ENCODE peak calls at places on chromosomes 5 and 9, in nine cellular contexts. Y is BJ, C is fibroblast of lung, F is A549, L is epithelial cell of esophagus, S is HL-60, I is neural progenitor cell, D is left ventricle myocardium inferior, W is transverse colon. J is an unnamed sample.

GRCh38 chr5:61332369-61332745 is 299 bp downstream of the ZSWIM6 start:
- DNase-seq in Y (no peak), C (no peak), F (no peak), L (no peak), S (no peak), I (peak; percentile 79), D (peak; percentile 37), W (peak; percentile 39), J (no peak)

GRCh38 chr5:154276932-154277331 is 86.4 kb downstream of the GALNT10 start:
- DNase-seq in Y (peak; percentile 95), C (peak; percentile 98), F (peak; percentile 23), L (no peak), S (no peak), I (no peak), D (peak; percentile 65), W (peak; percentile 30), J (peak; percentile 86)

GRCh38 chr5:122715095-122715494 is 59.8 kb upstream of the SNX2 start:
- DNase-seq in Y (no peak), C (peak; percentile 15), F (peak; percentile 7), L (peak; percentile 59), S (no peak), I (no peak), D (no peak), W (no peak), J (no peak)

GRCh38 chr9:125262217-125262991 is 778 bp downstream of the GAPVD1 start:
- DNase-seq in Y (no peak), C (no peak), F (no peak), L (no peak), S (no peak), I (no peak), D (no peak), W (no peak), J (no peak)

GRCh38 chr9:10095208-10095607 is 517.6 kb downstream of the PTPRD start:
- DNase-seq in Y (no peak), C (no peak), F (no peak), L (no peak), S (no peak), I (no peak), D (no peak), W (no peak), J (no peak)

GRCh38 chr5:72817639-72818266 is 1.3 kb downstream of the TNPO1 start:
- DNase-seq in Y (no peak), C (peak; percentile 2), F (no peak), L (peak; percentile 10), S (no peak), I (no peak), D (no peak), W (no peak), J (no peak)

GRCh38 chr9:111187376-111187775 is 142.6 kb downstream of the OR2K2 start:
- DNase-seq in Y (peak; percentile 52), C (peak; percentile 56), F (no peak), L (no peak), S (no peak), I (no peak), D (no peak), W (no peak), J (no peak)

GRCh38 chr9:13100914-13101572 is 178.4 kb downstream of the MPDZ start:
- DNase-seq in Y (no peak), C (no peak), F (no peak), L (no peak), S (no peak), I (no peak), D (no peak), W (no peak), J (no peak)

GRCh38 chr9:86470326-86470725 is 116.1 kb upstream of the TUT7 start:
- DNase-seq in Y (no peak), C (peak; percentile 60), F (no peak), L (no peak), S (no peak), I (no peak), D (no peak), W (no peak), J (peak; percentile 50)

GRCh38 chr9:128972956-128973355 is 25.5 kb downstream of the NUP188 start:
- DNase-seq in Y (no peak), C (peak; percentile 77), F (peak; percentile 23), L (peak; percentile 78), S (no peak), I (no peak), D (no peak), W (no peak), J (no peak)

GRCh38 chr5:56440871-56441740 is 208.0 kb upstream of the ANKRD55 start:
- DNase-seq in Y (peak; percentile 84), C (peak; percentile 48), F (peak; percentile 89), L (peak; percentile 92), S (peak; percentile 1), I (no peak), D (no peak), W (peak; percentile 45), J (no peak)

GRCh38 chr5:95238560-95239325 is 46.2 kb downstream of the MCTP1 start:
- DNase-seq in Y (no peak), C (peak; percentile 74), F (peak; percentile 6), L (peak; percentile 11), S (no peak), I (no peak), D (no peak), W (no peak), J (no peak)

GRCh38 chr5:169095410-169095772 is 205.5 kb downstream of the SLIT3 start:
- DNase-seq in Y (no peak), C (no peak), F (peak; percentile 14), L (no peak), S (no peak), I (no peak), D (no peak), W (no peak), J (no peak)

GRCh38 chr5:174951151-174951780 is 226.9 kb downstream of the MSX2 start:
- DNase-seq in Y (peak; percentile 6), C (peak; percentile 71), F (peak; percentile 81), L (peak; percentile 62), S (peak; percentile 57), I (peak; percentile 89), D (no peak), W (peak; percentile 40), J (peak; percentile 78)

GRCh38 chr9:12680757-12681156 is 12.4 kb upstream of the TYRP1 start:
- DNase-seq in Y (no peak), C (no peak), F (no peak), L (no peak), S (no peak), I (no peak), D (no peak), W (no peak), J (no peak)

DNA sequence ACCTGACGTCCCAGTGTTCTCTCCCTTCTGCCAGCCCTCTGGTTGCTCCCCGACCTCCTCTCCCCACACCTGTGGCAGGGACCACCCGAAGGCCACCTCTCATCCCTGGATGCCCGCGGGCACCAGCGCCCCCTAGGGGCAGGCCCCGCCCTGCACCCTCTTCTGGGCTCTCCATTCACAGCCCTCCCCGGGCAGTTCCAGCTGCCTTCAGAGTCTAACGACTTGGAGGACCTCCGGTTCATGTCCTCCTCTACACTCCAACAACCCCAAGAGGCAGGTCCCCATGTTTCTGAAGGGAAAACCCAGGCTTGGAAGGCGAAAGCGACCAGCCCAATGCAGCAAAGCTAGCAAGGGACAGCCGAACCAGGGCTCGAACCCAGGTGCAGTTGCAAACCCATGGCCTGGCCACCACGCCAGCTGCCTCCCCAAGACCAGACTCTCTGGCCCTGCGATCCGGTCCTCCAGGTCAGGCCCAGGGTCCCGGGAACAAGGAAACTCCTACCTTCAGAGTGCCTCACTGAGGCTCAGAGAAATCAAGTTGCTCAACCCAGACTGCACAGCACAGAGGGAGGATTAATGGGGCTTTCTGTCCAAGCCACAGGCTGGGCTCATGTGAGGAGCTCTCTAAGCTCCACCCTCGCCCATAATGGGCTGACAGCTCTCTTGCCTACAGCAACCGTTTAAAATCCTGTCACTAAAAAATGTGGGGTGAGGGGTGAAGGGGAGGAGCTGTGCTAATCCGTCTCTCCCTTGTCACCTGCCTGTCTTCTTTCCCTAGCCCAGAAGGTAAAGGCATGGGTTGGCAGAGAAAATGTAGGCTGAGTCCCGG is 89.0 kb downstream of the LMX1B start:
- DNase-seq in Y (no peak), C (no peak), F (no peak), L (no peak), S (no peak), I (peak; percentile 81), D (no peak), W (no peak), J (no peak)
- TF ChIP-seq CTCF in Y (peak; percentile 75), C (peak; percentile 32), F (peak; percentile 59), L (peak; percentile 58), S (peak; percentile 51), I (peak; percentile 86), D (peak; percentile 66), W (peak; percentile 37), J (peak; percentile 78)

GRCh38 chr5:141850786-141851185 is 27.4 kb downstream of the PCDH1 start:
- DNase-seq in Y (no peak), C (no peak), F (no peak), L (no peak), S (no peak), I (peak; percentile 36), D (no peak), W (no peak), J (no peak)
- H3K4me3 ChIP-seq in Y (peak overlapping the region; percentile 63), C (peak overlapping the region; percentile 23), F (peak overlapping the region; percentile 96), L (no peak overlapping the region), S (no peak overlapping the region), I (peak overlapping the region; percentile 61), D (peak overlapping the region; percentile 85), W (peak overlapping the region; percentile 56), J (peak overlapping the region; percentile 90)

DNA sequence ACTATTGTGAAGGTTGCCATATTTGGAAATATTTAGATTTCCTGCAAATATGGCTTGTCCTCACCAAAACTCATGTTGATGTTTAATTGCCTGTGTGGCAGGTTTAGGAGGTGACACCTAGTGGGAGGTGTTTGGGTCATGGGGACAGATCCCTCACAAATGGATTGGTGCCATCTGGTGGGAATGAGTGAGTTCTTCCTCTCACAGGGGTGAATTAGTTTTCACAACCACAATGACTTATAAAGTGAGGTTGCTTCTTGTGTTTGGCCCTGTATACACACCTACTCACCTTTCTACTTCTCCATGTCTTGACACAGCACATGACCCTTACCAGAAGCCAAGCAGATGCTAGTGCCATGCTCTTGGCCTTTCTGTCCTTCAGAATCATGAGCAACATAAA is 41.1 kb downstream of the ISOC1 start:
- DNase-seq in Y (no peak), C (no peak), F (peak; percentile 29), L (peak; percentile 36), S (no peak), I (peak; percentile 33), D (no peak), W (no peak), J (no peak)
- TF ChIP-seq CTCF in Y (no peak), C (no peak), F (no peak), L (peak; percentile 26), S (no peak), I (peak; percentile 42), D (peak; percentile 16), W (no peak), J (no peak)

DNA sequence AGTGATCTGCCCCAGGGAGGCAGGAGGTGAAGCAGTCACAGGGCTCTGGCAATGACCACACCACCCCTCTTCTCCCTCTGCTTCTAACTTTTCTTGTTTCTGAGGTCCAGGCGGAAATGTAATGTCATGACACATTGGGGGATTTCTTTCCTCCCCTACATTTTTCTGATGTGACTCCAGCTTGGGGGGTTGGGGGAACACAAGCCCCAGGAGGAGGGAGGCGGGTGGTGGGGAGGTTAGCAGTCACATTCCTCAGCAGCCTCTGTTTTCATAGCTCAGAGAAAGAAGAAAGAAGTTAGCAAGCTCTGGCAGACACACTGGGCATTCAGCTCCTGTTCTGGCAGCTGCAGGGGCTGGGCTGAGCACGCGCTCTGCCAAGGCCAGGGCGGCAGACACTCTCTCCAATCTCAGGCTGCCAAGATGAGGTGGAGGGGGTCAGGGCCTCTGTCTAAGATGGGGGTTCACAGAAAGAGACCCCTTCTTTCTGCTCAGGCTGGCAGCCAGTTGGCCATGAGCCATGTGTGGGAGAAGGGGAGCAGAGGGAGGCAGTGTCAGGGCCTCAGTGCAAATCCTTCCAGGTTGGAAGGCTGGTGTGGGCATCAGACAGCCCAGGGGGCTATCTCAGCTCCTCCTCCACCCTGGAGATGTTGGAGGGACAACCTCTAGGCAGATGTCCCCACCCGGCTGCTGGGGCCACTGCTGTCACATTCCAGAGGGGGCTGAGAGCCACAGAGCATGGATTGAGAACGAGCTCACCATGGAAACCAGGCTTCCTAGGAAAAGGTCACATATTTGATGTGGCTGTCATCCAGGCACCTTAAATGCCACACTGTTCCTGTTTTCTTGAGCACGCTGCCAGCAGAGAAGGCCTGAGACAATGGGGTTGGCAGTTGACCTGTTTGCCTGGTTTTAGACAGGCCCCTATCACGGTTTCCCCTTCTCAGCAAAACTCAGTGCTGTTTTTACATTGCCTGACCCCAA is 20.1 kb upstream of the PFDN1 start:
- DNase-seq in Y (peak; percentile 77), C (peak; percentile 98), F (peak; percentile 47), L (peak; percentile 82), S (no peak), I (peak; percentile 33), D (peak; percentile 34), W (no peak), J (peak; percentile 69)
- H3K4me3 ChIP-seq in Y (no peak overlapping the region), C (no peak overlapping the region), F (no peak overlapping the region), L (no peak overlapping the region), S (no peak overlapping the region), I (no peak overlapping the region), D (no peak overlapping the region), W (no peak overlapping the region), J (no peak overlapping the region)

J was measured in AG09309.